ENCODE peak calls at places on chromosomes 1 and 21, in five cellular contexts. One of them, this sample, is unnamed.

GRCh38 chr21:31665397-31665796 is 5.9 kb downstream of the SOD1 start:
- DNase-seq in stimulated activated CD8-positive, alpha-beta memory T cell treated with anti-CD3 and anti-CD28 coated beads, Interleukin-4, amount 100 ng/mL, for 24 hours: no peak
- DNase-seq in nucleus accumbens: peak; percentile 17
- DNase-seq in HCEC 1CT: no peak
- DNase-seq in M059J: no peak
- DNase-seq in this sample: no peak

GRCh38 chr1:204130989-204131892 is 20.6 kb downstream of the ETNK2 start:
- DNase-seq in stimulated activated CD8-positive, alpha-beta memory T cell treated with anti-CD3 and anti-CD28 coated beads, Interleukin-4, amount 100 ng/mL, for 24 hours: no peak
- DNase-seq in nucleus accumbens: no peak
- DNase-seq in HCEC 1CT: peak; percentile 81
- DNase-seq in M059J: peak; percentile 99
- DNase-seq in this sample: no peak

GRCh38 chr1:43531453-43531905 is 796 bp downstream of the PTPRF start:
- DNase-seq in stimulated activated CD8-positive, alpha-beta memory T cell treated with anti-CD3 and anti-CD28 coated beads, Interleukin-4, amount 100 ng/mL, for 24 hours: no peak
- DNase-seq in nucleus accumbens: peak; percentile 58
- DNase-seq in HCEC 1CT: no peak
- DNase-seq in M059J: peak; percentile 30
- DNase-seq in this sample: no peak

GRCh38 chr21:42711667-42712066 is 58.2 kb downstream of the PDE9A start:
- DNase-seq in stimulated activated CD8-positive, alpha-beta memory T cell treated with anti-CD3 and anti-CD28 coated beads, Interleukin-4, amount 100 ng/mL, for 24 hours: no peak
- DNase-seq in nucleus accumbens: no peak
- DNase-seq in HCEC 1CT: no peak
- DNase-seq in M059J: no peak
- DNase-seq in this sample: no peak

GRCh38 chr1:213381572-213382084 is 330.6 kb downstream of the RPS6KC1 start:
- DNase-seq in stimulated activated CD8-positive, alpha-beta memory T cell treated with anti-CD3 and anti-CD28 coated beads, Interleukin-4, amount 100 ng/mL, for 24 hours: no peak
- DNase-seq in nucleus accumbens: no peak
- DNase-seq in HCEC 1CT: no peak
- DNase-seq in M059J: peak; percentile 29
- DNase-seq in this sample: no peak

GRCh38 chr1:50701706-50702317 is 258.3 kb downstream of the FAF1 start:
- DNase-seq in stimulated activated CD8-positive, alpha-beta memory T cell treated with anti-CD3 and anti-CD28 coated beads, Interleukin-4, amount 100 ng/mL, for 24 hours: no peak
- DNase-seq in nucleus accumbens: no peak
- DNase-seq in HCEC 1CT: no peak
- DNase-seq in M059J: no peak
- DNase-seq in this sample: no peak

GRCh38 chr21:46454142-46454541 is 4.5 kb upstream of the DIP2A start:
- DNase-seq in stimulated activated CD8-positive, alpha-beta memory T cell treated with anti-CD3 and anti-CD28 coated beads, Interleukin-4, amount 100 ng/mL, for 24 hours: no peak
- DNase-seq in nucleus accumbens: no peak
- DNase-seq in HCEC 1CT: no peak
- DNase-seq in M059J: no peak
- DNase-seq in this sample: no peak

GRCh38 chr1:110888049-110888448 is 15.1 kb downstream of the CD53 start:
- DNase-seq in stimulated activated CD8-positive, alpha-beta memory T cell treated with anti-CD3 and anti-CD28 coated beads, Interleukin-4, amount 100 ng/mL, for 24 hours: no peak
- DNase-seq in nucleus accumbens: no peak
- DNase-seq in HCEC 1CT: no peak
- DNase-seq in M059J: no peak
- DNase-seq in this sample: no peak

GRCh38 chr21:42924433-42924751 is 1.0 kb downstream of the ERVH48-1 start:
- DNase-seq in stimulated activated CD8-positive, alpha-beta memory T cell treated with anti-CD3 and anti-CD28 coated beads, Interleukin-4, amount 100 ng/mL, for 24 hours: no peak
- DNase-seq in nucleus accumbens: no peak
- DNase-seq in HCEC 1CT: no peak
- DNase-seq in M059J: no peak
- DNase-seq in this sample: no peak

GRCh38 chr1:193658711-193659110 is 472.3 kb upstream of the B3GALT2 start:
- DNase-seq in stimulated activated CD8-positive, alpha-beta memory T cell treated with anti-CD3 and anti-CD28 coated beads, Interleukin-4, amount 100 ng/mL, for 24 hours: no peak
- DNase-seq in nucleus accumbens: no peak
- DNase-seq in HCEC 1CT: no peak
- DNase-seq in M059J: no peak
- DNase-seq in this sample: no peak

GRCh38 chr1:212132040-212132439 is 96.5 kb downstream of the DTL start:
- DNase-seq in stimulated activated CD8-positive, alpha-beta memory T cell treated with anti-CD3 and anti-CD28 coated beads, Interleukin-4, amount 100 ng/mL, for 24 hours: no peak
- DNase-seq in nucleus accumbens: no peak
- DNase-seq in HCEC 1CT: no peak
- DNase-seq in M059J: peak; percentile 32
- DNase-seq in this sample: no peak

GRCh38 chr1:48302652-48303051 is 80.1 kb downstream of the SLC5A9 start:
- DNase-seq in stimulated activated CD8-positive, alpha-beta memory T cell treated with anti-CD3 and anti-CD28 coated beads, Interleukin-4, amount 100 ng/mL, for 24 hours: no peak
- DNase-seq in nucleus accumbens: no peak
- DNase-seq in HCEC 1CT: no peak
- DNase-seq in M059J: no peak
- DNase-seq in this sample: no peak

GRCh38 chr1:246492611-246493245 is 14.4 kb downstream of the SMYD3 start:
- DNase-seq in stimulated activated CD8-positive, alpha-beta memory T cell treated with anti-CD3 and anti-CD28 coated beads, Interleukin-4, amount 100 ng/mL, for 24 hours: peak; percentile 22
- DNase-seq in nucleus accumbens: peak; percentile 73
- DNase-seq in HCEC 1CT: peak; percentile 75
- DNase-seq in M059J: peak; percentile 70
- DNase-seq in this sample: no peak

GRCh38 chr1:156421939-156422601 is 53.1 kb downstream of the RHBG start:
- DNase-seq in stimulated activated CD8-positive, alpha-beta memory T cell treated with anti-CD3 and anti-CD28 coated beads, Interleukin-4, amount 100 ng/mL, for 24 hours: no peak
- DNase-seq in nucleus accumbens: no peak
- DNase-seq in HCEC 1CT: no peak
- DNase-seq in M059J: no peak
- DNase-seq in this sample: no peak

GRCh38 chr1:226429051-226429461 is 21.2 kb upstream of the PARP1 start:
- DNase-seq in stimulated activated CD8-positive, alpha-beta memory T cell treated with anti-CD3 and anti-CD28 coated beads, Interleukin-4, amount 100 ng/mL, for 24 hours: no peak
- DNase-seq in nucleus accumbens: no peak
- DNase-seq in HCEC 1CT: no peak
- DNase-seq in M059J: peak; percentile 38
- DNase-seq in this sample: no peak

GRCh38 chr1:19439464-19440171 is 45.7 kb downstream of the CAPZB start:
- DNase-seq in stimulated activated CD8-positive, alpha-beta memory T cell treated with anti-CD3 and anti-CD28 coated beads, Interleukin-4, amount 100 ng/mL, for 24 hours: no peak
- DNase-seq in nucleus accumbens: peak; percentile 69
- DNase-seq in HCEC 1CT: no peak
- DNase-seq in M059J: no peak
- DNase-seq in this sample: no peak

GRCh38 chr1:86137458-86137857 is 19.1 kb downstream of the COL24A1 start:
- DNase-seq in stimulated activated CD8-positive, alpha-beta memory T cell treated with anti-CD3 and anti-CD28 coated beads, Interleukin-4, amount 100 ng/mL, for 24 hours: no peak
- DNase-seq in nucleus accumbens: no peak
- DNase-seq in HCEC 1CT: peak; percentile 90
- DNase-seq in M059J: peak; percentile 94
- DNase-seq in this sample: no peak

This sample was measured in stimulated activated naive B cell treated with anti-CD40 and anti-IgM and Interleukin-4, amounts not matched to agents 10 μg/mL and 1 μg/mL and 100 μg/mL, for 72 hours.